ENCODE peak calls at places on chromosomes 2 and 18, in nine cellular contexts. I is uterus, F is HCT116, V is upper lobe of right lung, Z is psoas muscle, A is cardiac muscle cell, B is fibroblast of lung, Q is heart right ventricle, S is K562. D is an unnamed sample. For H3K36me3, the result is how much of the 10 kb centered on the place peaks cover.

GRCh38 chr18:62412248-62412979 is 87.3 kb downstream of the TNFRSF11A start:
- DNase-seq in Q (no peak), F (no peak), Z (no peak), S (no peak), B (no peak), I (no peak), V (no peak), A (no peak), D (no peak)

GRCh38 chr2:221601376-221601775 is 29.3 kb upstream of the EPHA4 start:
- DNase-seq in Q (no peak), Z (no peak), A (no peak), V (no peak), F (no peak), S (no peak), I (no peak), B (no peak), D (no peak)

GRCh38 chr2:110870545-110870944 is 138.2 kb downstream of the ACOXL start:
- DNase-seq in I (no peak), B (no peak), V (no peak), A (no peak), S (no peak), Z (no peak), F (no peak), Q (no peak), D (no peak)

GRCh38 chr2:905833-906140 is 44.9 kb upstream of the SNTG2 start:
- DNase-seq in I (no peak), S (no peak), Z (no peak), V (no peak), A (no peak), B (no peak), Q (no peak), F (no peak), D (no peak)

GRCh38 chr2:222504191-222504590 is 79.8 kb downstream of the SGPP2 start:
- DNase-seq in S (no peak), F (no peak), Q (no peak), Z (no peak), B (no peak), I (no peak), V (no peak), A (no peak), D (no peak)

GRCh38 chr2:236762628-236763027 is 193.0 kb downstream of the ACKR3 start:
- DNase-seq in V (no peak), S (no peak), A (no peak), F (no peak), Q (no peak), B (no peak), I (no peak), Z (no peak), D (no peak)

GRCh38 chr2:59181347-59181746 is 940.2 kb upstream of the FANCL start:
- DNase-seq in F (no peak), V (no peak), A (no peak), S (no peak), Q (no peak), I (no peak), Z (no peak), B (no peak), D (no peak)

GRCh38 chr2:230885467-230886130 is 20.9 kb downstream of the ITM2C start:
- DNase-seq in Z (no peak), A (peak), I (no peak), V (no peak), F (no peak), B (peak), S (no peak), Q (no peak), D (no peak)

GRCh38 chr2:6506311-6507258 is 359.1 kb downstream of the CMPK2 start:
- DNase-seq in Q (no peak), F (peak), A (no peak), I (no peak), Z (no peak), B (peak), S (no peak), V (no peak), D (no peak)

GRCh38 chr2:102841107-102841840 is 79.4 kb downstream of the TMEM182 start:
- DNase-seq in Q (peak), F (peak), V (no peak), B (peak), I (no peak), S (peak), Z (peak), A (peak), D (peak)

GRCh38 chr2:29455202-29455885 is 340.1 kb downstream of the CLIP4 start:
- DNase-seq in V (no peak), A (no peak), Z (no peak), B (peak), Q (no peak), F (no peak), S (no peak), I (no peak), D (no peak)

GRCh38 chr2:142142595-142142994 is 11.8 kb upstream of the LRP1B start:
- DNase-seq in A (no peak), B (no peak), F (no peak), Z (no peak), S (no peak), I (no peak), Q (no peak), V (no peak), D (no peak)

GRCh38 chr2:160576054-160576499 is 82.5 kb upstream of the RBMS1 start:
- DNase-seq in Q (no peak), F (no peak), I (no peak), S (no peak), B (no peak), Z (no peak), V (no peak), A (peak), D (no peak)

GRCh38 chr18:63971320-63972071 is 1.6 kb downstream of the SERPINB8 start:
- DNase-seq in Z (no peak), A (no peak), F (no peak), S (no peak), I (no peak), B (peak), Q (no peak), V (no peak), D (no peak)
- H3K4me3 ChIP-seq in Z (peak), A (no peak), F (peak), S (no peak), I (no peak), B (peak), Q (peak), V (peak), D (no peak)

GRCh38 chr2:119657486-119658145 is 21.4 kb upstream of the TMEM177 start:
- DNase-seq in A (peak), V (no peak), I (no peak), Z (no peak), F (no peak), B (no peak), Q (no peak), S (no peak), D (no peak)

GRCh38 chr2:119660343-119660658 is 18.7 kb upstream of the TMEM177 start:
- DNase-seq in B (no peak), V (no peak), Q (no peak), S (no peak), F (no peak), Z (no peak), I (no peak), A (no peak), D (no peak)

GRCh38 chr2:119662297-119662696 is 16.7 kb upstream of the TMEM177 start:
- DNase-seq in I (no peak), S (no peak), B (no peak), A (no peak), Z (no peak), Q (no peak), V (no peak), F (no peak), D (no peak)

DNA sequence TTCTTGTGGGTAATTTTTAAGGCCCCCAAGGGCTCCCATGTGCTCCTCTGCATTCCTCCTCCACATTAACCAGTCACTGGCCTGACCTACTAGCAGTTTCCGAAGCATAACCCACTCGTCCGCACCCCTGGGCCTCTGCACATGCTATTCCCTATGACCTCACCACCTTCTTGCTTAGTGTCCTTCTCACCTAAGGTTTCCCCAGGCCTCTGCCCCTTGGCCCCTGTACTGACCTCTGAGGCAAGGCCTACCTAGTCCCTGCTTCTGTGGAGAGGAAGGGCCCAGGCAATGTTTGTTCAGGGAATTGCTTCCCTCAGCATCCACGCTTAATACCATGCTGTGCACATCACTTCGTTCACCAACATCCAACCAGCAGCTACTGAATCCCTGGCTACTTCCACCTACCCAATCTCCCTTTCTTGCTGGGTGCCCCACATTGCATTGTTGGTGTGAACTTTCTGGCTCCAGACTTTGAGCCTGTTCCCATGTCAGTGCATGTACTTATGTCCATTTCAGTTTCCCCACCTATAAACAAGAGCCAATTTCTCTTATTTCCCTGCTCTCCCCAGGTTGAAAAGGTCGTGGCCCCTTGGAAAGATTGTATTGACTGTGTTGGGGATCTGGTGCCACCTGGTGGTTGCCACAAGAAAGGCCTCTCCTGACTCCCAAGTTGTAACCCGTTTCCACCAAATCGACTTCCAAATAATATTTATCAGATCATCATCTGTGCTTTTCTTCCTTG is 19.2 kb upstream of the TMEM177 start:
- DNase-seq in B (no peak), S (peak), A (peak), Z (peak), Q (no peak), F (peak), V (no peak), I (no peak), D (no peak)
- TF ChIP-seq CTCF in B (peak), S (peak), A (peak), Z (peak), Q (peak), F (peak), V (peak), I (peak), D (peak)

DNA sequence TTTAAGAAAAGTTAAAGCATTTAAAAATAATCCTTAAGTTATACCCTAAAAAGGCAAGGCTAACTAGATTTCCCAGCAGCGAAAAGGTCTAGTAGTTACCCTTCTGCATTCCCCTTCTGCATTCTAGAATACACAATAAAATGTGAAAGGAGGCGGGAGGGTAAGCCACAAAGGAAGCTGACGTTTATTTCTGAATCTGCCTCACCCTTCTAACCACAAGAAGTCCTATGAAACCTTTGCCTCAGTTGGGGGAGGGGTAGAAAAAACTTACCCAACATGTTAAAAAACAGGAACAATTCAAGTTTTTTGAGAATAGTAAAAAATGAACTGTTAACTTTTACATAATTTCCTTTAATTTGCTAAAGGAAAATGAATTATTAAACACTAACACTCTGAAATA is 11.3 kb downstream of the STK17B start:
- DNase-seq in S (peak), Q (peak), V (no peak), I (no peak), Z (no peak), A (peak), F (peak), B (peak), D (peak)
- H3K36me3 ChIP-seq in S (under half), Q (under half), V (under half), I (under half), Z (under half), A (under half), F (under half), B (under half), D (under half)

GRCh38 chr2:65277118-65277517 is 49.5 kb downstream of the ACTR2 start:
- DNase-seq in A (no peak), F (no peak), Q (no peak), S (no peak), Z (no peak), V (no peak), I (no peak), B (no peak), D (no peak)
- H3K4me3 ChIP-seq in A (no peak), F (no peak), Q (no peak), S (no peak), Z (no peak), V (no peak), I (no peak), B (no peak), D (no peak)

GRCh38 chr2:67476808-67477790 is 80.0 kb downstream of the ETAA1 start:
- DNase-seq in I (peak), F (peak), V (no peak), B (peak), Z (no peak), S (no peak), Q (no peak), A (peak), D (no peak)
- TF ChIP-seq CTCF in I (peak), F (peak), V (peak), B (peak), Z (peak), S (peak), Q (no peak), A (peak), D (peak)

DNA sequence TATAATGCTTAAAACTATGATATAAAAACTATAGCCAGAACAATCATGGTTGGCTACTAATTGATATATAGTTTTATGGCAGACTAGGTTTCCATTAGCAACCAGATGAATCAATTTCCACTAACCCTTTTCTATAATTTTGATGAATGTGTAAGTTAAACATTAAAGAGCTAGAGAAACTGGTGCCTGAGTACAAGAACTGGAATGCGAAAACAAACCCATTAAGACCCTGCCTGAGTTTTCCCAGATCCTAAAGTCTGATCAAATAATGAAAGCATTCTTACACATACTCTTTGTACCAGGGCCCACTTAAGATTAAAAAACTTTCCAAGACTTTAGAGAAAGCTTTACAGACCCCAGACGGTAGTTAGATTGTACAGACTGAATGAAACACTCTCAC is 21.3 kb downstream of the MRPL19 start:
- DNase-seq in F (no peak), V (no peak), Z (no peak), Q (no peak), I (no peak), S (no peak), B (no peak), A (no peak), D (no peak)
- H3K36me3 ChIP-seq in F (under half), V (under half), Z (half or more), Q (under half), I (under half), S (half or more), B (under half), A (under half), D (under half)